ENCODE peak calls at places on chromosome 17, in four cellular contexts. K is mucosa of descending colon, H is ureter, M is NCI-H2081. G is an unnamed sample.

GRCh38 chr17:4947411-4948165 is 742 bp downstream of the PFN1 start:
- DNase-seq in H (peak; percentile 79), M (peak; percentile 35), K (peak; percentile 88), G (no peak)

GRCh38 chr17:79915850-79916430 is 76.7 kb upstream of the CBX4 start:
- DNase-seq in H (peak; percentile 80), M (no peak), K (peak; percentile 83), G (no peak)

GRCh38 chr17:64118452-64118979 is 11.4 kb downstream of the ERN1 start:
- DNase-seq in K (no peak), H (no peak), M (peak; percentile 65), G (peak; percentile 53)

GRCh38 chr17:7191571-7192270 is 12.6 kb upstream of the ASGR1 start:
- DNase-seq in H (no peak), K (no peak), M (no peak), G (no peak)

GRCh38 chr17:34382586-34383224 is 19.7 kb upstream of the CCL1 start:
- DNase-seq in H (no peak), M (no peak), K (no peak), G (no peak)

GRCh38 chr17:60525347-60525623 is 757 bp downstream of the APPBP2 start:
- DNase-seq in M (no peak), H (peak; percentile 44), K (no peak), G (no peak)

GRCh38 chr17:81524063-81524864 is 3.9 kb upstream of the FSCN2 start:
- DNase-seq in K (no peak), H (no peak), M (no peak), G (no peak)

GRCh38 chr17:68033636-68034451 is 1.7 kb upstream of the KPNA2 start:
- DNase-seq in K (no peak), H (no peak), M (peak; percentile 23), G (no peak)

GRCh38 chr17:79707931-79708891 is 22.5 kb upstream of the ENPP7 start:
- DNase-seq in H (no peak), M (peak; percentile 50), K (peak; percentile 49), G (peak; percentile 28)

G was measured in NCI-H446.